ENCODE peak calls at places on chromosomes 4 and X, in six cellular contexts. O is tibial artery, F is astrocyte, Y is K562, L is left lung, N is pancreas. W is an unnamed sample.

GRCh38 chr4:110475881-110476818 is at the start of gene ENPEP:
- DNase-seq in Y (no peak), L (peak; percentile 61), O (no peak), N (peak; percentile 24), F (no peak), W (no peak)

GRCh38 chr4:169103966-169104412 is 93.9 kb upstream of the CBR4 start:
- DNase-seq in L (no peak), N (no peak), Y (no peak), F (no peak), O (no peak), W (no peak)

GRCh38 chr4:835148-836002 is 9.4 kb upstream of the CPLX1 start:
- DNase-seq in F (no peak), Y (no peak), O (no peak), L (peak; percentile 80), N (peak; percentile 82), W (no peak)

GRCh38 chr4:148162554-148162953 is 279.7 kb downstream of the NR3C2 start:
- DNase-seq in Y (no peak), F (no peak), N (no peak), O (no peak), L (no peak), W (no peak)

GRCh38 chrX:11040976-11041375 is 70.2 kb upstream of the HCCS start:
- DNase-seq in N (no peak), F (peak; percentile 10), L (no peak), O (no peak), Y (no peak), W (no peak)

GRCh38 chr4:101864660-101865059 is 74.1 kb downstream of the BANK1 start:
- DNase-seq in L (no peak), O (no peak), N (no peak), F (no peak), Y (no peak), W (no peak)

GRCh38 chrX:1283750-1284149 is 15.1 kb downstream of the CSF2RA start:
- DNase-seq in L (peak; percentile 12), O (no peak), F (no peak), Y (no peak), N (no peak), W (no peak)

GRCh38 chr4:176376032-176376614 is 56.4 kb downstream of the SPCS3 start:
- DNase-seq in Y (peak; percentile 7), F (peak; percentile 13), L (no peak), N (no peak), O (no peak), W (no peak)

GRCh38 chr4:8545439-8545765 is 34.8 kb upstream of the GPR78 start:
- DNase-seq in F (no peak), O (no peak), L (no peak), Y (no peak), N (no peak), W (no peak)

GRCh38 chrX:12567857-12568256 is 223.4 kb upstream of the PRPS2 start:
- DNase-seq in N (no peak), F (no peak), Y (no peak), O (no peak), L (no peak), W (no peak)

GRCh38 chrX:23035493-23035892 is 35.7 kb downstream of the DDX53 start:
- DNase-seq in O (no peak), Y (no peak), F (no peak), L (no peak), N (no peak), W (no peak)

GRCh38 chr4:173489514-173489913 is 40.5 kb downstream of the HAND2 start:
- DNase-seq in O (no peak), F (peak; percentile 97), Y (no peak), L (no peak), N (no peak), W (no peak)

GRCh38 chrX:139639253-139639652 is 68.7 kb downstream of the MCF2 start:
- DNase-seq in F (no peak), N (no peak), Y (no peak), L (no peak), O (no peak), W (peak; percentile 31)

GRCh38 chr4:182810103-182810605 is 107.0 kb downstream of the DCTD start:
- DNase-seq in L (no peak), Y (no peak), N (no peak), O (no peak), F (no peak), W (no peak)

GRCh38 chrX:47210661-47211425 is 7.6 kb upstream of the CDK16 start:
- DNase-seq in Y (no peak), L (no peak), F (no peak), O (no peak), N (no peak), W (no peak)

GRCh38 chr4:185794637-185795036 is 17.4 kb downstream of the SORBS2 start:
- DNase-seq in N (no peak), L (no peak), F (no peak), O (no peak), Y (no peak), W (no peak)

GRCh38 chrX:118528089-118528753 is 32.6 kb downstream of the DOCK11 start:
- DNase-seq in N (no peak), Y (no peak), F (no peak), O (no peak), L (no peak), W (no peak)

GRCh38 chr4:37673523-37674192 is 12.5 kb downstream of the RELL1 start:
- DNase-seq in F (no peak), L (no peak), O (no peak), N (no peak), Y (no peak), W (no peak)

GRCh38 chr4:56206258-56206657 is 181.0 kb downstream of the AASDH start:
- DNase-seq in N (no peak), L (no peak), Y (no peak), F (no peak), O (no peak), W (no peak)

GRCh38 chrX:78934866-78935265 is 10.3 kb upstream of the P2RY10 start:
- DNase-seq in Y (no peak), O (no peak), L (peak; percentile 31), F (no peak), N (no peak), W (no peak)

GRCh38 chrX:118346258-118347094 is 570 bp downstream of the WDR44 start:
- DNase-seq in Y (peak; percentile 53), L (peak; percentile 87), O (peak; percentile 28), F (no peak), N (peak; percentile 55), W (peak; percentile 57)

GRCh38 chrX:10168226-10168625 is 11.5 kb downstream of the CLCN4 start:
- DNase-seq in L (no peak), O (no peak), N (no peak), F (no peak), Y (no peak), W (no peak)

GRCh38 chr4:134708616-134709015 is 507.0 kb upstream of the PABPC4L start:
- DNase-seq in L (no peak), Y (no peak), F (no peak), N (no peak), O (no peak), W (no peak)

GRCh38 chr4:124203613-124204284 is 508.8 kb downstream of the ANKRD50 start:
- DNase-seq in N (no peak), Y (no peak), O (no peak), L (no peak), F (peak; percentile 92), W (no peak)

GRCh38 chr4:124199185-124199584 is 513.3 kb downstream of the ANKRD50 start:
- DNase-seq in Y (no peak), O (no peak), N (no peak), L (no peak), F (no peak), W (no peak)

GRCh38 chr4:124199755-124200154 is 512.8 kb downstream of the ANKRD50 start:
- DNase-seq in N (no peak), L (no peak), Y (no peak), F (peak; percentile 65), O (no peak), W (no peak)

GRCh38 chr4:124206779-124207605 is 505.5 kb downstream of the ANKRD50 start:
- DNase-seq in F (peak; percentile 84), L (no peak), Y (no peak), N (peak; percentile 38), O (no peak), W (no peak)

GRCh38 chr4:124202106-124202505 is 510.4 kb downstream of the ANKRD50 start:
- DNase-seq in F (no peak), N (no peak), Y (no peak), L (no peak), O (peak; percentile 62), W (no peak)
- TF ChIP-seq CTCF in F (no peak), N (no peak), Y (no peak), L (no peak), O (peak; percentile 24), W (no peak)

DNA sequence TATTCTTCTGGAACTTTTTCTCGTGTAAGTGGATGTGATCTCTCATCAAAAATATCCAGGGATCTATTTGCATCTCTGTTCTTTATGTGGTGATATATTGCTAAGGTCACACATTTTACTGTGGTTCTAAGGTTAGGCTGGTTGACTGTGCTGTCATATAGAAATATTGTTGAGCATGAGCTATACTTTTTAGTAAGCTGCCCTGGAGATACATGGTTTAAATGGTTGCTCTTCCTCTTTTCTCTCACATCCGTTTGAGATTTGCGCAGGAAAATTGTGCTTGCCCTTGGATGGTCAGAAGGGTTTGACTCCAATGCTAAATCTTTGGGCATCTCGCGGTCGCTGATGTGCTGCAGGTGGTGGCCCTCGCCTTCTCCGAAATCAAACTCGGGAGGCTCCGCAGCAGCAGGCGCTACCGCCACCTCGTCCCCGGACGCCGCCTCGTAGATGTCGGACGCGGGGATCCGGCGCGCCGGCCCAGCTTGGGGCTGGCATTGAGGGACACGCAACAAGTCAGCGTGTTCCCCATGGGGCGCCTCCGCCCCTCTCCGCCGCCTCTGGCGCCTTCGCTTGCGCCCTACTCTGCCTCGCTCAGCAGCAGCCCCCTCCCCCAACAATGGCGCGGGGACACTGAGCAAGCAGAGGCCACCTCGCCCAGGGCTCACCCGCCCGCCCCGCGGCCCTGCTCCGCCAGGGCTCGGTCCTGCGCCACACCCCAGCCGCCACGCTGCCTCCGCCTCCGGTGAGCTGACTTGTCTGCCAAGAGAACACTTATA is 154.5 kb downstream of the MSN start:
- DNase-seq in Y (no peak), F (no peak), N (no peak), O (no peak), L (peak; percentile 86), W (no peak)
- H3K4me3 ChIP-seq in Y (no peak overlapping the region), F (no peak overlapping the region), N (no peak overlapping the region), O (peak overlapping the region; percentile 32), L (peak overlapping the region; percentile 7), W (no peak overlapping the region)

DNA sequence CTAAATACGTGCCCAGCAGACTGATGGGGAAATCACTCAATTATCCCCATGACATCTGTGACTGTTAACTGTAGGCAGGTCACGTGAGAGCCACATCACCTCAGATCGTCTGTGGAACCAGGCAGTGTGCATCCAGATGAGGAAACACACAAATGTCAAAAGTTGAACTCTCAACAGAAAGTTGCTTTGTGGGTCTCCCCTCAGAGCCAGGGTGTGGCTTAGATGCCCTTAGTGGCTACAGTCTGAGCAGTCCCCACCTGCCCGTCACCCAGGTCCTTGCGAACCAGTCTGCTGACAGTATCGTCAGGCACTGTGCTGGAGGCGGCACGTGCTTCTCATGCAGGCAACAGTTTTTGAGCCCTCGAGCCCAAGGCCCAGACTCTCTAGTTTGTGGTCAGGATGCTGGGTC is 10.8 kb downstream of the TMEM187 start:
- DNase-seq in O (no peak), L (no peak), F (no peak), N (no peak), Y (no peak), W (no peak)
- H3K27ac ChIP-seq in O (no peak overlapping the region), L (peak overlapping the region; percentile 80), F (no peak overlapping the region), N (no peak overlapping the region), Y (no peak overlapping the region), W (no peak overlapping the region)

DNA sequence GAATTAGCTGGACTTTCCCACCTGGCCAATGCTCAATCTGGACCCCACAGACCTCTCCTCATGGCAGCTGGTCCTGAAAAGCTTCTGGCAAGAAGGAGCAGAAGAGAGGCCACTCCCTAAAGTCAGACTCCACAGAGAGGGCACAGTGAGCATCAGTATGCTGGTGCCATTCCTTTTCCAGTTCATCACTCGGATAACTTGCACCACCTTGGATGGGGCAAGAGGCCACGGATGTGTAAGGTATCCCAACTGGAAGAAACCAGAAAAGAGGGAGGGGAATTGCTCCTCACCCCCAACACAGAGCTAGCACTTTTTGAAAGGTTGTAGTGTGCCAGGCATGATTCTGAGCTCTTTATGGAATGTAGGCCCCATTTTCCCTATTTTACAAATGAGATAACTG is 85.9 kb downstream of the STK32B start:
- DNase-seq in Y (no peak), L (no peak), O (no peak), F (no peak), N (no peak), W (no peak)
- TF ChIP-seq CTCF in Y (no peak), L (no peak), O (no peak), F (no peak), N (no peak), W (no peak)